ENCODE peak calls at places on chromosomes 6 and 20, in seven cellular contexts. M is activated T-helper 1 cell treated with Interleukin-2 at 50 U/mL for 16 hours; U is nephron progenitor cell; G is brain microvascular endothelial cell; L is naive B cell; A is A172; O is activated CD4-positive, alpha-beta T cell treated with anti-CD3 and anti-CD28 coated beads for 24 hours. Z is an unnamed sample.

GRCh38 chr6:8392569-8392968 is 42.8 kb downstream of the SLC35B3 start:
- DNase-seq in U (no peak), L (no peak), G (no peak), A (no peak), O (no peak), M (no peak), Z (no peak)

GRCh38 chr6:132188865-132189264 is 212.4 kb downstream of the MOXD1 start:
- DNase-seq in U (no peak), O (no peak), M (no peak), A (peak; percentile 72), G (peak; percentile 47), L (no peak), Z (no peak)

GRCh38 chr6:148538251-148539190 is 195.9 kb downstream of the SASH1 start:
- DNase-seq in O (no peak), M (no peak), G (no peak), L (no peak), A (peak; percentile 41), U (peak; percentile 17), Z (no peak)

GRCh38 chr6:130322673-130323268 is 43.0 kb upstream of the TMEM200A start:
- DNase-seq in G (peak; percentile 62), O (peak; percentile 12), M (peak; percentile 16), A (peak; percentile 53), U (peak; percentile 33), L (peak; percentile 39), Z (no peak)

GRCh38 chr6:44956426-44956825 is 371.7 kb upstream of the RUNX2 start:
- DNase-seq in U (no peak), A (peak; percentile 19), O (no peak), L (no peak), M (no peak), G (peak; percentile 12), Z (no peak)

GRCh38 chr6:11681357-11681756 is 97.2 kb downstream of the ADTRP start:
- DNase-seq in O (no peak), M (no peak), U (no peak), G (no peak), A (no peak), L (no peak), Z (no peak)

GRCh38 chr6:144349690-144350132 is 64.6 kb downstream of the UTRN start:
- DNase-seq in U (no peak), A (peak; percentile 73), M (no peak), O (no peak), G (peak; percentile 57), L (no peak), Z (no peak)

GRCh38 chr20:44017905-44018683 is 103.4 kb downstream of the TOX2 start:
- DNase-seq in L (no peak), M (no peak), A (peak; percentile 95), O (no peak), U (no peak), G (peak; percentile 62), Z (no peak)

GRCh38 chr6:160417550-160417949 is 69.4 kb downstream of the SLC22A3 start:
- DNase-seq in A (no peak), O (no peak), U (no peak), L (no peak), M (no peak), G (no peak), Z (no peak)

GRCh38 chr20:47800619-47801018 is 15.3 kb upstream of the SULF2 start:
- DNase-seq in M (no peak), O (no peak), L (no peak), U (no peak), A (no peak), G (no peak), Z (no peak)

GRCh38 chr6:168201383-168201782 is 118.2 kb downstream of the DACT2 start:
- DNase-seq in A (no peak), U (no peak), L (no peak), M (no peak), O (no peak), G (no peak), Z (no peak)

GRCh38 chr6:133548409-133548808 is 307.3 kb downstream of the EYA4 start:
- DNase-seq in L (no peak), A (peak; percentile 22), M (no peak), G (peak; percentile 78), U (no peak), O (no peak), Z (no peak)

GRCh38 chr6:3061501-3061941 is 6.8 kb upstream of the RIPK1 start:
- DNase-seq in G (peak; percentile 89), O (no peak), A (peak; percentile 86), U (no peak), L (no peak), M (no peak), Z (no peak)

GRCh38 chr6:148272597-148272996 is 70.0 kb upstream of the SASH1 start:
- DNase-seq in L (no peak), G (no peak), O (no peak), M (no peak), U (no peak), A (no peak), Z (no peak)

GRCh38 chr6:105598264-105598663 is 195.4 kb upstream of the PREP start:
- DNase-seq in O (no peak), U (no peak), M (no peak), A (no peak), L (no peak), G (no peak), Z (no peak)

GRCh38 chr6:157434349-157435016 is 53.5 kb downstream of the ZDHHC14 start:
- DNase-seq in O (no peak), L (no peak), U (no peak), M (no peak), A (no peak), G (no peak), Z (no peak)

GRCh38 chr6:67916389-67916788 is 718.7 kb upstream of the ADGRB3 start:
- DNase-seq in U (no peak), L (no peak), O (no peak), G (no peak), A (peak; percentile 71), M (no peak), Z (no peak)

GRCh38 chr6:150266963-150267685 is 101.7 kb upstream of the IYD start:
- DNase-seq in A (no peak), O (no peak), G (peak; percentile 7), U (no peak), M (no peak), L (no peak), Z (no peak)

GRCh38 chr20:33262658-33263065 is 20.4 kb upstream of the BPIFB1 start:
- DNase-seq in U (peak; percentile 51), G (peak; percentile 52), L (no peak), O (no peak), A (peak; percentile 57), M (no peak), Z (no peak)